ENCODE peak calls at places on chromosomes 12 and 14, in five cellular contexts. H is right atrium auricular region, Q is BJ, P is heart right ventricle, D is PC-3. O is an unnamed sample.

GRCh38 chr14:94110552-94111181 is at the start of gene IFI27:
- DNase-seq in H (peak), Q (no peak), P (no peak), D (peak), O (no peak)

GRCh38 chr14:64748995-64749714 is 44.9 kb downstream of the PLEKHG3 start:
- DNase-seq in H (no peak), Q (no peak), P (no peak), D (no peak), O (no peak)

GRCh38 chr12:57343703-57344378 is 87.0 kb downstream of the R3HDM2 start:
- DNase-seq in H (no peak), Q (no peak), P (no peak), D (no peak), O (no peak)

GRCh38 chr12:121778567-121779421 is 14.7 kb downstream of the RHOF start:
- DNase-seq in H (no peak), Q (no peak), P (no peak), D (no peak), O (no peak)

GRCh38 chr12:124655317-124656213 is 88.2 kb upstream of the NCOR2 start:
- DNase-seq in H (peak), Q (peak), P (peak), D (no peak), O (peak)

GRCh38 chr14:102528441-102529170 is 19.0 kb upstream of the ANKRD9 start:
- DNase-seq in H (no peak), Q (no peak), P (no peak), D (no peak), O (no peak)

GRCh38 chr12:1927051-1927680 is 8.7 kb upstream of the CACNA2D4 start:
- DNase-seq in H (peak), Q (no peak), P (no peak), D (no peak), O (no peak)

GRCh38 chr12:51321882-51322281 is 2.1 kb downstream of the BIN2 start:
- DNase-seq in H (no peak), Q (no peak), P (no peak), D (peak), O (no peak)

GRCh38 chr12:94037444-94037843 is 110.9 kb upstream of the PLXNC1 start:
- DNase-seq in H (no peak), Q (no peak), P (peak), D (no peak), O (no peak)

GRCh38 chr12:81626406-81626805 is 132.7 kb downstream of the PPFIA2 start:
- DNase-seq in H (no peak), Q (no peak), P (no peak), D (no peak), O (no peak)

GRCh38 chr12:19959353-19959752 is 409.0 kb upstream of the PDE3A start:
- DNase-seq in H (no peak), Q (no peak), P (no peak), D (no peak), O (no peak)

GRCh38 chr14:104690861-104691455 is 1.5 kb downstream of the INF2 start:
- DNase-seq in H (no peak), Q (no peak), P (no peak), D (no peak), O (no peak)

GRCh38 chr12:76890407-76891143 is 11.8 kb upstream of the CSRP2 start:
- DNase-seq in H (no peak), Q (no peak), P (no peak), D (peak), O (no peak)

GRCh38 chr14:37591311-37591940 is 3.6 kb downstream of the FOXA1 start:
- DNase-seq in H (no peak), Q (no peak), P (peak), D (peak), O (no peak)

GRCh38 chr14:59679872-59680271 is 103.3 kb upstream of the CCDC175 start:
- DNase-seq in H (no peak), Q (peak), P (no peak), D (no peak), O (no peak)

GRCh38 chr14:21320913-21321312 is 41.0 kb downstream of the RPGRIP1 start:
- DNase-seq in H (no peak), Q (no peak), P (no peak), D (peak), O (no peak)

GRCh38 chr12:40622246-40622838 is 69.9 kb upstream of the CNTN1 start:
- DNase-seq in H (peak), Q (no peak), P (peak), D (peak), O (no peak)

GRCh38 chr12:121815221-121815620 is 11.4 kb downstream of the SETD1B start:
- DNase-seq in H (no peak), Q (no peak), P (no peak), D (no peak), O (no peak)

GRCh38 chr14:30444451-30444850 is 114.5 kb upstream of the G2E3 start:
- DNase-seq in H (no peak), Q (no peak), P (no peak), D (no peak), O (no peak)

GRCh38 chr14:30445852-30446251 is 113.1 kb upstream of the G2E3 start:
- DNase-seq in H (no peak), Q (no peak), P (no peak), D (no peak), O (no peak)

GRCh38 chr14:30445394-30445793 is 113.6 kb upstream of the G2E3 start:
- DNase-seq in H (no peak), Q (no peak), P (no peak), D (peak), O (no peak)

GRCh38 chr14:30440986-30441385 is 118.0 kb upstream of the G2E3 start:
- DNase-seq in H (no peak), Q (no peak), P (no peak), D (no peak), O (no peak)

DNA sequence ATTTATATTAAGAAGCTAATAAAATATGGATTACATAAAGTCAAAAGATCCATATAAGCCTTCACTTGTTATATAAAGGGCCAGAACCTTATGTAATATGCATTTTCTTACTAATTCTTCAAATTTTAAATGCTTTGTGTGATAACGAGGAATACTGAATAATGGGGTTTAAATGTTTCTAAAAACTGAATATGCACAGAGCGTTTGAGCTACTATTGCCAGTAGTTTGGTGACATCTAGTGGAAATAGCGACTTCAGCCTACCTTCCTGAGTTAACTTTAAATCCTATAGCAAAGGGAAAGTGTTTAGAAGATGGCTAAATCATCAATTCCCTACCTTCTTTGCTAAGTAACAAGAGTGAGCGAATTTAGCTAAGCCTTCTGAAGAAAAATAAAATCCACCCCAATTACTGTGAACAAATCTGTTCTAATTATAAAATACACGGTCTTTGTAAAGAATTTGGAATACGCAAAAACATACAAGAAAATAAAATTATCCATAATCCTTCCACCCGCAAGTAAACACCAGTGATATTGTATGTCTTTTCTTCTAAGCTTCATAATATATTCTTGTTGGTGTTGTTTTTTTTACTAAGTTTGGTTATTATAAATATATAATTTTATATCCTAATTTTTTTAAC is 115.5 kb upstream of the G2E3 start:
- DNase-seq in H (no peak), Q (no peak), P (no peak), D (peak), O (peak)
- TF ChIP-seq CTCF in H (peak), Q (peak), P (peak), D (peak), O (peak)

GRCh38 chr12:49040364-49040855 is 20.2 kb downstream of the KMT2D start:
- DNase-seq in H (no peak), Q (no peak), P (peak), D (no peak), O (no peak)

GRCh38 chr12:49043241-49043640 is 17.4 kb downstream of the KMT2D start:
- DNase-seq in H (no peak), Q (no peak), P (no peak), D (no peak), O (no peak)

GRCh38 chr12:49039421-49040363 is 20.9 kb downstream of the KMT2D start:
- DNase-seq in H (no peak), Q (no peak), P (peak), D (no peak), O (no peak)

GRCh38 chr12:49041881-49042484 is 18.6 kb downstream of the KMT2D start:
- DNase-seq in H (no peak), Q (no peak), P (no peak), D (peak), O (no peak)

GRCh38 chr12:49041036-49041880 is 19.3 kb downstream of the KMT2D start:
- DNase-seq in H (no peak), Q (no peak), P (peak), D (no peak), O (no peak)
- H3K4me3 ChIP-seq in H (no peak), Q (no peak), P (no peak), D (no peak), O (no peak)

DNA sequence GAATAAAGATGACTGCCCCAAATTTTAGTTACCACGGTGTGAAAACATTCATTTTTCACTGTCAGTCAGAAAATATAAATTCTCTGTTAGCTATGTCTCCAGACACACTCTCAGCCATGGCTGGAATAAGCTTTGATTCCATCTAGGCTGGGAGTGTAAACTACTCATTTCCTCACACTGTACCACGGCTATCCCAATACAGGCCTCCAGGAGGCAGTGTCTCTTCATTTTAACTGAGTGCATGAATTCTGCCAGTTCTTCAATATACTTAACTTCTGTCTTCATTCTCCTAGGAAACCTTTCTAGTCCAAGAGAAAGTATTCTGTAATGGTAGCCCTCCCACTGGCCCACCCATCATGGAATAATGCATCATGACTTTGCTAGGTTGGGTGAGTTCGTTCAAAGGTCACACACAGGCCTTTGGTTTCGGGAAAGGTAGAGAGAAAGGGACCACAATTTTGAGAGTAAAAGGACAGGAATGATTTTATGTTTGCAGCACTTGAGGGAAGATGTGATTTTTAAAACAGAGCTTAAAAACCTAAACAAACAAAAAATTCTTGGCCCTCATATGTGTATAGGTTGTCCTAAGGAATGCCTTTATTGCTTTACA is 381.1 kb downstream of the SEC23A start:
- DNase-seq in H (no peak), Q (no peak), P (peak), D (peak), O (peak)
- TF ChIP-seq CTCF in H (peak), Q (peak), P (peak), D (peak), O (peak)

DNA sequence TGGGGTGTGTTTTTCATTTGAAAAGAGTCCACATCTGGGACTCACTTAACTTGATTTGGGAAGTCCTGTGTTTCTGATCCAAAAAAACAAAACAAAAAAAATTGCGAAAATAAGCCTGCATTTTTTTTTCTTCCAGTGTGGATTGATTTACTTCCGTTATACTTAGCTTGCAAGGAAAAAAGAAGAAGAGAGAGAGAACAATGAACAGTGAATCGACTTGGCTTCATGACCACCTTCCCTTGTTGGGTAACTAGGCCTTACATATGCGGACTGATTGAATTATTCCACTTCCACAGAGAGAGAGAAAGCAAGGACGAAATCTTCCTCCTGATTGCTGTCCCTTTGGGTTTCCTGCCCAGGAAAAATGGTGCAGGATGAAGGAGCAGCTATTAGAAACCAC is 506.2 kb upstream of the TBX3 start:
- DNase-seq in H (no peak), Q (no peak), P (no peak), D (no peak), O (no peak)
- H3K4me3 ChIP-seq in H (no peak), Q (no peak), P (no peak), D (no peak), O (no peak)

DNA sequence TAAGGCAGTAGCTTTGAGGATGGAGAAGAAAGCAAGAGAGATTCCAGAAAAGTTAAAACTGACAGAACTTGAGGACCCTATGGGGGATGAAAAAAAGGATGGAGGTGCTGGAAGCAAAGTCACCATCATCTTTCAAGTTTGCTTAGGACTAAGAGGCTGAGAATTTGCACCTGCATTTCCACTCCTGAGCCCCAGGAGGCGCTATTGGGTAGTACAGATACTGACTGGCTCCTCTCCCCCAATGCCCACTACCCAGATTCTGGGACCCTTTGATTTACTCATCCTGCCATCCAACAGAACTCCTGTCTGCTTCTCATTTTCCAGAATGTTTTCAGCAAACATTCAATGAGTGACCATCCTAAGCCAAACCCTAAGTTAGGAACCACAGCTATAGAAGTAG is 34.0 kb upstream of the CMKLR1 start:
- DNase-seq in H (no peak), Q (no peak), P (no peak), D (peak), O (no peak)
- TF ChIP-seq CTCF in H (no peak), Q (peak), P (no peak), D (peak), O (peak)